ENCODE peak calls at places on chromosomes 13 and 19, in four cellular contexts. S is stimulated activated CD4-positive, alpha-beta T cell treated with anti-CD3 and anti-CD28 coated beads, Interleukin-15, amount 100 ng/mL, for 1 hour; A is tibial nerve; I is NCI-H1417. X is an unnamed sample.

GRCh38 chr13:20369886-20370361 is 137.8 kb upstream of the GJB6 start:
- DNase-seq in S (no peak), A (no peak), I (no peak), X (no peak)

GRCh38 chr13:35964764-35965163 is 166.4 kb downstream of the DCLK1 start:
- DNase-seq in S (no peak), A (no peak), I (no peak), X (no peak)

GRCh38 chr13:48096670-48097069 is 1.8 kb upstream of the MED4 start:
- DNase-seq in S (no peak), A (no peak), I (no peak), X (no peak)

GRCh38 chr13:99124695-99125334 is 75.8 kb upstream of the UBAC2 start:
- DNase-seq in S (no peak), A (no peak), I (peak), X (no peak)

GRCh38 chr13:85590231-85590931 is 208.8 kb downstream of the SLITRK6 start:
- DNase-seq in S (no peak), A (no peak), I (no peak), X (no peak)

GRCh38 chr19:32364040-32364439 is 18.6 kb downstream of the ZNF507 start:
- DNase-seq in S (no peak), A (no peak), I (no peak), X (no peak)

GRCh38 chr13:41579168-41579567 is 121.8 kb downstream of the RGCC start:
- DNase-seq in S (no peak), A (no peak), I (no peak), X (no peak)

GRCh38 chr19:34806976-34807860 is 34.2 kb upstream of the ZNF599 start:
- DNase-seq in S (no peak), A (no peak), I (no peak), X (no peak)

GRCh38 chr19:31348416-31349159 is 648 bp downstream of the TSHZ3 start:
- DNase-seq in S (no peak), A (no peak), I (no peak), X (no peak)

GRCh38 chr19:42290523-42291436 is 11.2 kb upstream of the PRR19 start:
- DNase-seq in S (peak), A (no peak), I (no peak), X (no peak)

GRCh38 chr19:13001502-13002388 is 6.5 kb downstream of the NFIX start:
- DNase-seq in S (no peak), A (no peak), I (no peak), X (peak)

GRCh38 chr19:30069535-30070197 is 127.6 kb downstream of the URI1 start:
- DNase-seq in S (no peak), A (no peak), I (no peak), X (no peak)

GRCh38 chr19:42412223-42412622 is 15.0 kb downstream of the LIPE start:
- DNase-seq in S (no peak), A (no peak), I (no peak), X (no peak)

GRCh38 chr19:5624741-5625140 is 1.9 kb downstream of the SAFB start:
- DNase-seq in S (no peak), A (no peak), I (no peak), X (no peak)

X was measured in breast epithelium.